ENCODE peak calls at places on chromosomes 11 and 22, in four cellular contexts. W is fibroblast of lung, H is MM.1S, F is psoas muscle. Y is an unnamed sample.

GRCh38 chr11:82791779-82792178 is 58.1 kb upstream of the FAM181B start:
- DNase-seq in H (no peak), F (no peak), W (no peak), Y (no peak)

GRCh38 chr11:109236696-109237095 is 185.3 kb upstream of the C11orf87 start:
- DNase-seq in W (peak), F (no peak), H (no peak), Y (no peak)

GRCh38 chr11:120354779-120355178 is 18.6 kb downstream of the ARHGEF12 start:
- DNase-seq in F (no peak), H (no peak), W (no peak), Y (no peak)

GRCh38 chr11:48307760-48308386 is 1.9 kb downstream of the OR4S1 start:
- DNase-seq in H (peak), F (peak), W (peak), Y (peak)

GRCh38 chr11:28140689-28141455 is 32.7 kb downstream of the METTL15 start:
- DNase-seq in H (no peak), F (no peak), W (no peak), Y (peak)

GRCh38 chr11:11038339-11039248 is 180.7 kb upstream of the ZBED5 start:
- DNase-seq in H (no peak), F (no peak), W (no peak), Y (no peak)

GRCh38 chr22:17820879-17821439 is 46.7 kb upstream of the BID start:
- DNase-seq in F (no peak), W (no peak), H (no peak), Y (peak)

GRCh38 chr22:34588893-34589545 is 476.9 kb upstream of the ISX start:
- DNase-seq in W (no peak), F (no peak), H (no peak), Y (no peak)

GRCh38 chr22:43993072-43993760 is 30.9 kb upstream of the PARVB start:
- DNase-seq in W (peak), F (peak), H (peak), Y (peak)

GRCh38 chr11:76172583-76172982 is 33.7 kb downstream of the WNT11 start:
- DNase-seq in F (no peak), W (peak), H (no peak), Y (no peak)

GRCh38 chr11:72358461-72359405 is 75.6 kb downstream of the CLPB start:
- DNase-seq in H (no peak), F (no peak), W (no peak), Y (no peak)

GRCh38 chr11:128757886-128758612 is 64.2 kb downstream of the FLI1 start:
- DNase-seq in F (no peak), H (peak), W (no peak), Y (peak)

GRCh38 chr22:42642801-42643631 is 2.6 kb upstream of the ATP5MGL start:
- DNase-seq in W (no peak), H (no peak), F (no peak), Y (no peak)

GRCh38 chr11:113242767-113243397 is 71.5 kb upstream of the TTC12 start:
- DNase-seq in H (no peak), W (peak), F (no peak), Y (no peak)

GRCh38 chr22:16695261-16695660 is 102.7 kb upstream of the CCT8L2 start:
- DNase-seq in H (no peak), W (no peak), F (no peak), Y (no peak)

GRCh38 chr11:85827768-85828639 is 17.1 kb upstream of the SYTL2 start:
- DNase-seq in W (peak), F (no peak), H (peak), Y (no peak)

GRCh38 chr11:68314203-68314885 is 2.0 kb downstream of the LRP5 start:
- DNase-seq in H (no peak), W (no peak), F (no peak), Y (no peak)

GRCh38 chr22:41446057-41446501 is 522 bp downstream of the TOB2 start:
- DNase-seq in W (no peak), H (peak), F (peak), Y (no peak)

GRCh38 chr11:2732261-2732939 is 32.6 kb upstream of the KCNQ1OT1 start:
- DNase-seq in H (no peak), W (no peak), F (no peak), Y (no peak)

GRCh38 chr22:39250131-39250530 is 5.3 kb upstream of the PDGFB start:
- DNase-seq in W (no peak), F (no peak), H (no peak), Y (no peak)

GRCh38 chr22:31944700-31945477 is 554 bp downstream of the YWHAH start:
- DNase-seq in H (peak), F (peak), W (no peak), Y (peak)

GRCh38 chr22:24141586-24141985 is 39.7 kb upstream of the SUSD2 start:
- DNase-seq in F (no peak), H (peak), W (peak), Y (no peak)

GRCh38 chr11:108019870-108020540 is 11.3 kb downstream of the CUL5 start:
- DNase-seq in W (peak), F (peak), H (no peak), Y (no peak)

GRCh38 chr22:38142606-38143005 is 32.1 kb upstream of the BAIAP2L2 start:
- DNase-seq in H (no peak), F (no peak), W (no peak), Y (no peak)
- H3K4me3 ChIP-seq in H (no peak), F (no peak), W (no peak), Y (no peak)

GRCh38 chr11:93517041-93517440 is 26.1 kb downstream of the SMCO4 start:
- DNase-seq in F (no peak), W (no peak), H (no peak), Y (peak)
- H3K27ac ChIP-seq in F (no peak), W (no peak), H (no peak), Y (no peak)

GRCh38 chr11:69376155-69377028 is 82.4 kb downstream of the MYEOV start:
- DNase-seq in F (no peak), H (no peak), W (no peak), Y (no peak)
- H3K4me3 ChIP-seq in F (no peak), H (no peak), W (no peak), Y (no peak)

GRCh38 chr11:66744485-66745355 is 15.7 kb upstream of the SPTBN2 start:
- DNase-seq in H (peak), W (peak), F (peak), Y (peak)

GRCh38 chr11:66747480-66747879 is 18.5 kb upstream of the SPTBN2 start:
- DNase-seq in W (no peak), F (no peak), H (no peak), Y (no peak)

GRCh38 chr11:66743271-66743968 is 14.4 kb upstream of the SPTBN2 start:
- DNase-seq in F (no peak), W (no peak), H (no peak), Y (no peak)

GRCh38 chr11:66749091-66749490 is 20.1 kb upstream of the SPTBN2 start:
- DNase-seq in H (no peak), W (no peak), F (no peak), Y (no peak)

GRCh38 chr11:66745356-66746235 is 16.6 kb upstream of the SPTBN2 start:
- DNase-seq in H (peak), F (no peak), W (no peak), Y (peak)
- H3K27ac ChIP-seq in H (peak), F (no peak), W (no peak), Y (peak)

GRCh38 chr11:36070215-36070976 is 126.5 kb downstream of the LDLRAD3 start:
- DNase-seq in H (no peak), F (no peak), W (no peak), Y (no peak)

GRCh38 chr11:36075053-36075452 is 131.2 kb downstream of the LDLRAD3 start:
- DNase-seq in F (no peak), H (no peak), W (peak), Y (no peak)

GRCh38 chr11:36071917-36072500 is 128.1 kb downstream of the LDLRAD3 start:
- DNase-seq in W (no peak), F (no peak), H (no peak), Y (no peak)

GRCh38 chr11:36077368-36077767 is 133.5 kb downstream of the LDLRAD3 start:
- DNase-seq in H (no peak), W (no peak), F (no peak), Y (no peak)

DNA sequence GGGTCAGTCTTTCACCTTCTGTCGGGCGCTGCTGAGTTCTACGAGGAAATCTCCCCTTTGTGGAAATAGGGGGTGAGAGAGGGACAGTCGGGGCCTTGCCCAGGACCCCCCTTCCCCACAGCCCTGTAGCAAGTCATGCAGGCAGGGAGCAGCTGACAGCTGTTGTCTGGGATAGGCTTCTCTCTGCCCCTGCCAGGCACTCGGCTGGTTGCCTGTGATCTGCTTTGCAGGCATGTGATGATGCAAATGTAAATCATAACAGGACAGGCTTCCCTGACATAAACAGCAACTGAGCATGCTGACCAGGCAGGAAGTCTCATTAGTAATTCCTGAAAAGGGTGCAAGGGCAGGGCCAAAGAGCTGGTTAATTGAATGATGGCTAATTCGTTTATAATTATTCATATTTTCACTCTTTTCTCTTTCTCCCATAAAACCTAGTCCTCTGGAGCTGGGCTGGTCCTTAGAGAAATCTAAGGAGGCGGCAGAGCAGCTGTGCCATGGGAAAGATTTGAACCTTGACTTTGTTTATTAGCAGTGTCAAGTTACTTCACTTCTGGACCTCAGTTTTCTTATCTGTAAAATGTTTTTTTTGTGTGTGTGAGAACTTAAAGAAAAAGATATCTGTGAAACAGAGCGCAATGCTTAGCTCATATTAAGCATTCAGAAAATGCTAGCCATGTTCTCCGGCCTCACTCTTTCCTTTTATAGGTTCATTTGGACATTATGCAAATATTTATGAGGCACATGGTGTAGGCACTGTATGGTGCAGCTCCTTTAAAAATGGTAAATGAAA is 129.7 kb downstream of the LDLRAD3 start:
- DNase-seq in W (peak), F (peak), H (no peak), Y (no peak)
- H3K4me3 ChIP-seq in W (no peak), F (peak), H (no peak), Y (no peak)

Y was measured in OCI-LY7.